ENCODE peak calls at places on chromosomes 3 and 15, in eight cellular contexts. W is A673; Q is left ventricle myocardium inferior; X is neural progenitor cell; B is natural killer cell; J is nephron progenitor cell; N is colonic mucosa; M is activated CD8-positive, alpha-beta T cell treated with anti-CD3 and anti-CD28 coated beads for 36 hours. I is an unnamed sample.

GRCh38 chr3:18443670-18444596 is 18.8 kb upstream of the SATB1 start:
- DNase-seq in W (peak), J (peak), X (peak), Q (peak), B (peak), M (peak), N (peak), I (peak)

GRCh38 chr3:196422976-196423781 is 9.0 kb downstream of the UBXN7 start:
- DNase-seq in N (peak), W (no peak), B (no peak), M (no peak), Q (peak), J (no peak), X (no peak), I (no peak)

GRCh38 chr3:117610156-117610555 is 900.6 kb downstream of the TUSC7 start:
- DNase-seq in J (no peak), N (no peak), M (no peak), B (no peak), W (no peak), X (no peak), Q (no peak), I (no peak)

GRCh38 chr3:183267140-183267539 is 14.1 kb downstream of the B3GNT5 start:
- DNase-seq in Q (no peak), X (no peak), J (no peak), B (no peak), M (no peak), N (no peak), W (no peak), I (no peak)

GRCh38 chr3:72011495-72011894 is 226.5 kb upstream of the PROK2 start:
- DNase-seq in J (no peak), B (no peak), Q (no peak), W (no peak), X (no peak), M (no peak), N (no peak), I (no peak)

GRCh38 chr3:156151824-156152428 is 31.5 kb downstream of the KCNAB1 start:
- DNase-seq in Q (peak), J (peak), W (peak), X (peak), B (peak), N (peak), M (peak), I (peak)

GRCh38 chr3:55951371-55951770 is 464.3 kb upstream of the WNT5A start:
- DNase-seq in W (no peak), J (peak), Q (no peak), N (no peak), X (no peak), B (no peak), M (no peak), I (no peak)

GRCh38 chr3:50516048-50516871 is 12.8 kb upstream of the CACNA2D2 start:
- DNase-seq in X (peak), M (no peak), B (no peak), Q (peak), W (peak), J (peak), N (peak), I (no peak)

GRCh38 chr3:143329567-143330164 is 210.1 kb downstream of the CHST2 start:
- DNase-seq in N (no peak), Q (no peak), J (peak), B (no peak), M (no peak), W (no peak), X (no peak), I (no peak)

GRCh38 chr3:10551821-10552630 is 46.6 kb upstream of the ATP2B2 start:
- DNase-seq in X (no peak), N (no peak), W (peak), M (peak), J (no peak), Q (no peak), B (peak), I (no peak)

GRCh38 chr3:123013876-123014275 is 13.7 kb downstream of the SEMA5B start:
- DNase-seq in X (no peak), Q (no peak), W (no peak), B (no peak), M (no peak), N (no peak), J (no peak), I (no peak)

DNA sequence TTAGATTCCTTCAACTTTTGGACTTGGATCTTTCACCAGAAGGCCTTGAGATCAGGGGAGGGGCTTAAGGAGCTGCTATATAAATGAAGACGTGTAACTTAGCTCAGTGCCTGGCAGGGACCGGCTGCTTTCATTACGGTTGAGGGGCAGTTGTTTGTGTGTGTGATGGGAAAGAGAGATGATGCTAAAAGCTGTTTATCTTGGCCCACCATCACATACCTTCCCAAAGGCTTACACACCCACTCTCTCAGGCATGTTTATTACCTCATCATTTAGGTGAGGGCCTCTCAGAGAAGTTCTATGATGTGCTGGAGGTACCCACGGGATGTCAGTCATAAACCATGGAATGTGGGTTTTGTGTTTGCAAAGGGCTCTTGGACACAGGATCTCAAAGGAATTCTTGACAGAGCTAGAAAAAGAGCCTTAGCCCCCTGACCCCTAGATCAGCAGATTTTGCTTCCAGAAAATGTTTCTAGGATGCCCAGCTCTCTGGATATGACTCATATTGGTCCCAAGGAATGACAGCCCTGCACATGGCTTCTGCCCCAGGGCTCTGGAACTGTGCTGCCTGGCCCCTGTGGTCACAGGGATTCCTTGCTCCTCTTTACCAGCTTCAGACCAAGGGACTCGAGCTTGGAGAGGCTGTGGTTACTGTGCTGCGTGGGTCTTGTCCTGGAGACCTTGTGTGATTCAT is 15.9 kb upstream of the SMAD3 start:
- DNase-seq in M (no peak), J (no peak), B (no peak), N (peak), Q (no peak), X (no peak), W (no peak), I (no peak)
- TF ChIP-seq CTCF in M (no peak), J (no peak), B (no peak), N (no peak), Q (no peak), X (no peak), W (no peak), I (no peak)

DNA sequence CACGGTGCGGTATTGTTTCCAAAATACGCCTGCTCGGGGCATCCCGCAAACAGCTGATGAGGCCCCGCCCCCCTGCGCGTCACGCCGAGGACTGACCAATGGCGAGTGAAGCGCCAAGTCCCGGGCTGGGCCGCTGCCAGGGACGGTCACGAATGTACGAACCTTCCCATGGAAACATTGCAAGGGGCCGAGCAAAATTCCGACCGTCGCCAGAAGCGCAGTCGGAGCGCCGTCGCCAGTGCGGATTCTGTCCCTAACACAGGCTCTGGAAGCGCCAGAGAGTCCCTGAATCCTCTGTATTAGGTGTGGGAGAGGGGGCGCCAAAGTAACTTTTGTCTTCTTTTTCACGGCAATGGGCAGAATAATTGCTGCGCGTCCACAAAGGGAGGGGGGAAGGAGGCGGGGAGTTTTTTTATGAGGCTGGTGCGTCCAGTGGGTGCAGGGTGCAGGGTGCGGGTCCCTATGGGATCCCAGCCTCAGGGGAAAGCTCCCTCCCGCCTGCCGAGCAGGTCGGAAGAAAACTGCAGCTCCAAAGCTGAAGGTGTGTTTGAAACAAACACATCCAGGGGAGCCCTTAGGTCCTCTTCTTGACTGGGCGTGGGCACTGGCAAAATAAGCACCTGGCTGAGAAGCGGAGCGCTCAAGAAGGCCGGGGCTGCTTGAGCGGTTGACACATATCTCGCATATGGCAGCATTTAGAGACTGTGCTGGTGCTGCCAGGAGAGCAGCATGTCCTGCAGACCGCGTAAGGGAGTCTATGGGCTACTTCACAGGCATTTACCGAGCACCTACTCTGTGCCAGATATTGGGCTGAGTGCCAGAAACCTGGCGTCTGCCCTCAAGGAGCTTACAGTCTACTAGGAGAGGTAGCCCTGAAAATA is at the start of gene BMF:
- DNase-seq in N (peak), W (peak), Q (peak), X (peak), B (peak), J (peak), M (peak), I (peak)
- TF ChIP-seq CTCF in N (no peak), W (peak), Q (peak), X (peak), B (no peak), J (no peak), M (no peak), I (no peak)

DNA sequence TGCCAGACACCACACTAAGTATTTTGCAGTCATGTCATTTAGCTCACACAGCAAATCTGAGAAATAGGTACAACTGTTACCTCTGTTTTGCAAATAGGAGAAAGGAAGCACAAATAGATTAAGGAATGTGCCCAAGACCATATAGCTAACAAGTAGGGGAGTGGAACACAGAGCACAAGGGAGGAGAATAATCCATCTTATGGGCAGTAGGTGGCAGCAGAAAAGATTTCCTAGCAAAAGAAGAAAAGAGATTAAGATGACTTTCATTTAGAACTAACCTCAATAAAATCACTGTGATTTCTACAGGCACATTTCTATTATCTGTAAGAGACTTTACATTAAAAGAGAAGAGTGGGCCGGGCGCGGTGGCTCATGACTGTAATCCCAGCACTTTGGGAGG is 49.1 kb downstream of the NR1I2 start:
- DNase-seq in M (no peak), N (no peak), J (no peak), Q (no peak), X (no peak), B (no peak), W (peak), I (no peak)
- TF ChIP-seq CTCF in M (no peak), N (no peak), J (no peak), Q (no peak), X (peak), B (no peak), W (peak), I (no peak)

GRCh38 chr3:27914199-27914598 is 192.1 kb upstream of the EOMES start:
- DNase-seq in Q (no peak), M (peak), N (no peak), W (peak), X (peak), B (no peak), J (no peak), I (no peak)
- TF ChIP-seq CTCF in Q (no peak), M (no peak), N (no peak), W (peak), X (peak), B (no peak), J (no peak), I (peak)

DNA sequence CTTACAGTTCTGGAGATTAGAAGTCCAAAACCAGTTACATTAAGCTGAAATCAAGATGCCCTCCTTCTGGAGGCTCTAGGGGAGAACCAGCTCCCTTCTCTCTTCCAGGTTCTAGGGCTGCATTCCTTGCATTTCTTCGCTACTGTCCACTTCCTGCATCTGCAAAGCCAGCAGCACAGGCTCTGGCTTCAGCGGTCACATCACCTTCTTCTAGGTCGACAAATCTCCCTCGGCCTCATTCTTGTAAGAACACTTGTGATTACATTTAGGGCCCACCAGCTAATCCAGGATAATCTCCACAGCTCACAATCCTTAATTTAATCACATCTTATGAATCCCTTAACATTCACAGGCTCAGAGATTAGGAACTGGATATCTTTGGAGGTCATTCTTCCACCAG is 73.8 kb downstream of the MINAR1 start:
- DNase-seq in M (no peak), W (no peak), J (no peak), Q (no peak), X (no peak), N (no peak), B (no peak), I (no peak)
- TF ChIP-seq CTCF in M (no peak), W (no peak), J (no peak), Q (no peak), X (no peak), N (no peak), B (no peak), I (no peak)

I was measured in GM10248.